ENCODE peak calls at places on chromosomes 12 and 14, in five cellular contexts. One of them, this sample, is unnamed.
A peak's percentile ranks its signal among the peaks of the same experiment; 100 is the strongest.

GRCh38 chr12:632102-632696 is 31.0 kb downstream of the NINJ2 start:
- DNase-seq in IMR-90: peak; percentile 92
- DNase-seq in psoas muscle: peak; percentile 35
- DNase-seq in GM23248: peak; percentile 92
- DNase-seq in endothelial cell of umbilical vein: peak; percentile 91
- DNase-seq in this sample: peak; percentile 42

GRCh38 chr12:4069046-4070010 is 196.1 kb upstream of the PARP11 start:
- DNase-seq in IMR-90: no peak
- DNase-seq in psoas muscle: no peak
- DNase-seq in GM23248: no peak
- DNase-seq in endothelial cell of umbilical vein: no peak
- DNase-seq in this sample: no peak

GRCh38 chr12:31234955-31235867 is 90.7 kb downstream of the SINHCAF start:
- DNase-seq in IMR-90: peak; percentile 31
- DNase-seq in psoas muscle: no peak
- DNase-seq in GM23248: peak; percentile 70
- DNase-seq in endothelial cell of umbilical vein: peak; percentile 36
- DNase-seq in this sample: peak; percentile 56

GRCh38 chr14:65566820-65567522 is 154.4 kb downstream of the FUT8 start:
- DNase-seq in IMR-90: no peak
- DNase-seq in psoas muscle: no peak
- DNase-seq in GM23248: no peak
- DNase-seq in endothelial cell of umbilical vein: no peak
- DNase-seq in this sample: no peak

GRCh38 chr12:19125325-19125724 is 4.2 kb upstream of the PLEKHA5 start:
- DNase-seq in IMR-90: peak; percentile 47
- DNase-seq in psoas muscle: no peak
- DNase-seq in GM23248: peak; percentile 66
- DNase-seq in endothelial cell of umbilical vein: no peak
- DNase-seq in this sample: no peak

GRCh38 chr12:75990189-75990912 is 41.2 kb downstream of the PHLDA1 start:
- DNase-seq in IMR-90: peak; percentile 20
- DNase-seq in psoas muscle: no peak
- DNase-seq in GM23248: no peak
- DNase-seq in endothelial cell of umbilical vein: no peak
- DNase-seq in this sample: no peak

GRCh38 chr12:55718020-55718419 is 2.2 kb upstream of the RDH5 start:
- DNase-seq in IMR-90: no peak
- DNase-seq in psoas muscle: peak; percentile 17
- DNase-seq in GM23248: no peak
- DNase-seq in endothelial cell of umbilical vein: no peak
- DNase-seq in this sample: no peak

GRCh38 chr14:65993103-65993502 is 493.1 kb upstream of the CCDC196 start:
- DNase-seq in IMR-90: no peak
- DNase-seq in psoas muscle: no peak
- DNase-seq in GM23248: no peak
- DNase-seq in endothelial cell of umbilical vein: no peak
- DNase-seq in this sample: no peak

GRCh38 chr14:66503532-66503931 is 4.4 kb upstream of the GPHN start:
- DNase-seq in IMR-90: peak; percentile 28
- DNase-seq in psoas muscle: no peak
- DNase-seq in GM23248: no peak
- DNase-seq in endothelial cell of umbilical vein: peak; percentile 39
- DNase-seq in this sample: no peak

GRCh38 chr12:53069621-53070410 is 9.4 kb downstream of the SPRYD3 start:
- DNase-seq in IMR-90: no peak
- DNase-seq in psoas muscle: peak; percentile 62
- DNase-seq in GM23248: no peak
- DNase-seq in endothelial cell of umbilical vein: no peak
- DNase-seq in this sample: no peak

GRCh38 chr12:110001596-110001995 is 2.4 kb downstream of the ANKRD13A start:
- DNase-seq in IMR-90: peak; percentile 92
- DNase-seq in psoas muscle: no peak
- DNase-seq in GM23248: peak; percentile 94
- DNase-seq in endothelial cell of umbilical vein: no peak
- DNase-seq in this sample: no peak

GRCh38 chr12:109555431-109556315 is 17.6 kb downstream of the MMAB start:
- DNase-seq in IMR-90: no peak
- DNase-seq in psoas muscle: no peak
- DNase-seq in GM23248: no peak
- DNase-seq in endothelial cell of umbilical vein: no peak
- DNase-seq in this sample: no peak

GRCh38 chr12:107461222-107461980 is 224.2 kb upstream of the PWP1 start:
- DNase-seq in IMR-90: peak; percentile 91
- DNase-seq in psoas muscle: no peak
- DNase-seq in GM23248: peak; percentile 91
- DNase-seq in endothelial cell of umbilical vein: no peak
- DNase-seq in this sample: no peak

GRCh38 chr14:73209943-73210342 is 27.4 kb upstream of the PAPLN start:
- DNase-seq in IMR-90: peak; percentile 67
- DNase-seq in psoas muscle: no peak
- DNase-seq in GM23248: peak; percentile 35
- DNase-seq in endothelial cell of umbilical vein: peak; percentile 83
- DNase-seq in this sample: no peak

GRCh38 chr14:66365388-66365787 is 120.8 kb upstream of the CCDC196 start:
- DNase-seq in IMR-90: no peak
- DNase-seq in psoas muscle: no peak
- DNase-seq in GM23248: no peak
- DNase-seq in endothelial cell of umbilical vein: no peak
- DNase-seq in this sample: no peak

GRCh38 chr12:1918081-1918874 is at the start of gene CACNA2D4:
- DNase-seq in IMR-90: no peak
- DNase-seq in psoas muscle: no peak
- DNase-seq in GM23248: no peak
- DNase-seq in endothelial cell of umbilical vein: no peak
- DNase-seq in this sample: peak; percentile 22

GRCh38 chr12:2375871-2376270 is 323.1 kb downstream of the CACNA1C start:
- DNase-seq in IMR-90: no peak
- DNase-seq in psoas muscle: no peak
- DNase-seq in GM23248: no peak
- DNase-seq in endothelial cell of umbilical vein: no peak
- DNase-seq in this sample: no peak

GRCh38 chr12:51706206-51706605 is 115.2 kb downstream of the SCN8A start:
- DNase-seq in IMR-90: no peak
- DNase-seq in psoas muscle: no peak
- DNase-seq in GM23248: no peak
- DNase-seq in endothelial cell of umbilical vein: peak; percentile 44
- DNase-seq in this sample: no peak

GRCh38 chr14:68873379-68873778 is 80.5 kb upstream of the ZFP36L1 start:
- DNase-seq in IMR-90: no peak
- DNase-seq in psoas muscle: no peak
- DNase-seq in GM23248: no peak
- DNase-seq in endothelial cell of umbilical vein: no peak
- DNase-seq in this sample: no peak

GRCh38 chr12:124322271-124322998 is 27.5 kb downstream of the RFLNA start:
- DNase-seq in IMR-90: peak; percentile 13
- DNase-seq in psoas muscle: no peak
- DNase-seq in GM23248: peak; percentile 38
- DNase-seq in endothelial cell of umbilical vein: no peak
- DNase-seq in this sample: no peak

DNA sequence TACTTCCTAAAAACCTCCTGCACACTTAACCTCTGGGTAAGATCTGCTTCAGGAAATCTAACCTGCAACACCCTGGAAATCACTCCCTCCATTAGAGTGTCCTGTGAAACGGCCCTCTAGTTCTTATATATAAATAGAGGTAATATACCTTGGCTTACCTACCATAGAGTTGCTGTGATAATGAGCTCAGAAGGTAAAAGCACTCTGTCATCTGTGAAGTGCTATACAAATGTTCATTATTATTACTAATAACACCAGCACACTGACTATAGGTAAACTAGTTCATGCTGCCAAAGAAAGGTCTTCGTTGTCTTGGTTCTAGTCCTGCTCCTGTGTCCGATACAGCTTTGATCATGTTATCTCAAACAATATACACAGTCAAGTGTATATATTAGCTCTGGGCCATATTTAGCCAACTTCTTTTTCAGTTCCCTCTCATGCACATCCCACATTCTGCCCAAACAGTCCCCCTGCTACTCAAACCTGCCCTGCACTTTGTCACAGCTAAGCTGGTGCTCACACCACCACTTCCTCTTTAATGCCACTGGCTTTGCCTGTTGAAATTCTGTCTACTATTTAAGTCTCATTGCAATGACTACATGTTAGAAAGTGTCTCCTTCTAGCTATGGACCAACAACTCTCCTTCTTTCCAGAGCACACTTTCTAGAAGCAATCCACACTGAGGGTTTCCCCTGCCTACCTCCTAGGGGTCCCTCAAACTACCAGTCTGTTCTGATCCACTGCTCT is 5.1 kb downstream of the E2F7 start:
- DNase-seq in IMR-90: no peak
- DNase-seq in psoas muscle: no peak
- DNase-seq in GM23248: no peak
- DNase-seq in endothelial cell of umbilical vein: no peak
- DNase-seq in this sample: no peak
- H3K36me3 ChIP-seq in IMR-90: peaks cover 1% of the 10 kb centered on the region
- H3K36me3 ChIP-seq in psoas muscle: no peaks in the 10 kb centered on the region
- H3K36me3 ChIP-seq in GM23248: no peaks in the 10 kb centered on the region
- H3K36me3 ChIP-seq in endothelial cell of umbilical vein: no peaks in the 10 kb centered on the region
- H3K36me3 ChIP-seq in this sample: no peaks in the 10 kb centered on the region

GRCh38 chr14:31461545-31461944 is 4.2 kb upstream of the DTD2 start:
- DNase-seq in IMR-90: no peak
- DNase-seq in psoas muscle: no peak
- DNase-seq in GM23248: no peak
- DNase-seq in endothelial cell of umbilical vein: no peak
- DNase-seq in this sample: no peak
- H3K36me3 ChIP-seq in IMR-90: no peaks in the 10 kb centered on the region
- H3K36me3 ChIP-seq in psoas muscle: no peaks in the 10 kb centered on the region
- H3K36me3 ChIP-seq in GM23248: no peaks in the 10 kb centered on the region
- H3K36me3 ChIP-seq in endothelial cell of umbilical vein: no peaks in the 10 kb centered on the region
- H3K36me3 ChIP-seq in this sample: no peaks in the 10 kb centered on the region

GRCh38 chr14:52040598-52040997 is 28.3 kb downstream of the NID2 start:
- DNase-seq in IMR-90: no peak
- DNase-seq in psoas muscle: no peak
- DNase-seq in GM23248: no peak
- DNase-seq in endothelial cell of umbilical vein: no peak
- DNase-seq in this sample: no peak
- H3K36me3 ChIP-seq in IMR-90: peaks cover 62% of the 10 kb centered on the region
- H3K36me3 ChIP-seq in psoas muscle: no peaks in the 10 kb centered on the region
- H3K36me3 ChIP-seq in GM23248: peaks cover 16% of the 10 kb centered on the region
- H3K36me3 ChIP-seq in endothelial cell of umbilical vein: no peaks in the 10 kb centered on the region
- H3K36me3 ChIP-seq in this sample: peaks cover 63% of the 10 kb centered on the region

GRCh38 chr12:105205322-105206048 is 30.5 kb downstream of the APPL2 start:
- DNase-seq in IMR-90: no peak
- DNase-seq in psoas muscle: no peak
- DNase-seq in GM23248: no peak
- DNase-seq in endothelial cell of umbilical vein: no peak
- DNase-seq in this sample: no peak

GRCh38 chr12:105206686-105207374 is 29.1 kb downstream of the APPL2 start:
- DNase-seq in IMR-90: peak; percentile 50
- DNase-seq in psoas muscle: no peak
- DNase-seq in GM23248: peak; percentile 35
- DNase-seq in endothelial cell of umbilical vein: no peak
- DNase-seq in this sample: no peak

GRCh38 chr12:105204127-105204526 is 31.8 kb downstream of the APPL2 start:
- DNase-seq in IMR-90: no peak
- DNase-seq in psoas muscle: no peak
- DNase-seq in GM23248: no peak
- DNase-seq in endothelial cell of umbilical vein: no peak
- DNase-seq in this sample: no peak

GRCh38 chr12:105201389-105201788 is 34.6 kb downstream of the APPL2 start:
- DNase-seq in IMR-90: no peak
- DNase-seq in psoas muscle: no peak
- DNase-seq in GM23248: no peak
- DNase-seq in endothelial cell of umbilical vein: no peak
- DNase-seq in this sample: peak; percentile 41

GRCh38 chr12:105204916-105205315 is 31.1 kb downstream of the APPL2 start:
- DNase-seq in IMR-90: peak; percentile 84
- DNase-seq in psoas muscle: peak; percentile 24
- DNase-seq in GM23248: peak; percentile 100
- DNase-seq in endothelial cell of umbilical vein: peak; percentile 58
- DNase-seq in this sample: no peak
- H3K36me3 ChIP-seq in IMR-90: peaks cover 60% of the 10 kb centered on the region
- H3K36me3 ChIP-seq in psoas muscle: peaks cover 14% of the 10 kb centered on the region
- H3K36me3 ChIP-seq in GM23248: peaks cover 83% of the 10 kb centered on the region
- H3K36me3 ChIP-seq in endothelial cell of umbilical vein: peaks cover 17% of the 10 kb centered on the region
- H3K36me3 ChIP-seq in this sample: peaks cover 100% of the 10 kb centered on the region

GRCh38 chr14:99397698-99398097 is 83.0 kb downstream of the SETD3 start:
- DNase-seq in IMR-90: no peak
- DNase-seq in psoas muscle: no peak
- DNase-seq in GM23248: no peak
- DNase-seq in endothelial cell of umbilical vein: no peak
- DNase-seq in this sample: no peak

GRCh38 chr14:99395904-99396530 is 84.6 kb downstream of the SETD3 start:
- DNase-seq in IMR-90: peak; percentile 54
- DNase-seq in psoas muscle: no peak
- DNase-seq in GM23248: peak; percentile 66
- DNase-seq in endothelial cell of umbilical vein: no peak
- DNase-seq in this sample: peak; percentile 45

GRCh38 chr14:99401624-99402282 is 78.9 kb downstream of the SETD3 start:
- DNase-seq in IMR-90: no peak
- DNase-seq in psoas muscle: no peak
- DNase-seq in GM23248: no peak
- DNase-seq in endothelial cell of umbilical vein: no peak
- DNase-seq in this sample: no peak

GRCh38 chr14:99402283-99402648 is 78.4 kb downstream of the SETD3 start:
- DNase-seq in IMR-90: no peak
- DNase-seq in psoas muscle: no peak
- DNase-seq in GM23248: no peak
- DNase-seq in endothelial cell of umbilical vein: no peak
- DNase-seq in this sample: no peak

DNA sequence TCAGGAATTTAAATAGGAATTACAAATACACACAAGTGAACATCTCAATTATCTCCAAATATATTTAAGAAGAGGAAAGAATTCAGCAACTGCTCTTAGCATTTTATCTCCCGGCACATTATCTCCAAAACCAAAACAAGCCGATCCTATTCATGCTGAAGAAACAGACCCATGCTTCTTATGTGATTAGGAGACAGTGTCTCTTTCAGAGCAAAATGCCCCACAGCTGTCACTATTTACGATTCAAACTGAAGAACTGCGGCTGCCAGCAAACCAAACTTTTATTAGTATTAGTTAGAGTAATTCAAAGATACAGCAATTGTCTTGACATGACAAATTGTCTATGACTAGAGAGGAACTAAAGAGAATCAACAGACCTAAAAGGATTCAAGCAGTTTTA is 79.5 kb downstream of the SETD3 start:
- DNase-seq in IMR-90: no peak
- DNase-seq in psoas muscle: no peak
- DNase-seq in GM23248: no peak
- DNase-seq in endothelial cell of umbilical vein: no peak
- DNase-seq in this sample: no peak
- H3K36me3 ChIP-seq in IMR-90: peaks cover 28% of the 10 kb centered on the region
- H3K36me3 ChIP-seq in psoas muscle: peaks cover 10% of the 10 kb centered on the region
- H3K36me3 ChIP-seq in GM23248: peaks cover 34% of the 10 kb centered on the region
- H3K36me3 ChIP-seq in endothelial cell of umbilical vein: peaks cover 26% of the 10 kb centered on the region
- H3K36me3 ChIP-seq in this sample: peaks cover 74% of the 10 kb centered on the region

This sample was measured in stomach.